ENCODE peak calls at places on chromosomes 4 and X, in ten cellular contexts. B is ovary, U is lower leg skin, F is Peyer's patch, G is NB4, O is esophagus squamous epithelium, D is testis, K is body of pancreas, E is A549, Q is IMR-90. Z is an unnamed sample.

GRCh38 chrX:134646170-134646569 is 12.1 kb downstream of the PLAC1 start:
- DNase-seq in B (no peak), E (no peak), Q (no peak), U (no peak), K (no peak), F (no peak), D (no peak), O (no peak), G (no peak), Z (no peak)

GRCh38 chrX:116290359-116290758 is 119.8 kb downstream of the AGTR2 start:
- DNase-seq in Q (no peak), K (no peak), G (no peak), U (no peak), D (no peak), E (no peak), B (no peak), O (no peak), F (no peak), Z (no peak)

GRCh38 chr4:125741825-125742452 is 427.2 kb downstream of the FAT4 start:
- DNase-seq in U (no peak), B (no peak), Q (peak; percentile 43), D (no peak), K (no peak), F (no peak), O (no peak), G (peak; percentile 4), E (no peak), Z (no peak)

GRCh38 chr4:53196872-53197759 is 168.7 kb downstream of the SCFD2 start:
- DNase-seq in O (no peak), Q (peak; percentile 90), G (peak; percentile 80), B (no peak), F (no peak), K (no peak), D (no peak), U (no peak), E (peak; percentile 23), Z (no peak)

GRCh38 chr4:78776031-78776728 is at the start of gene BMP2K:
- DNase-seq in U (peak; percentile 95), F (peak; percentile 89), Q (peak; percentile 66), B (peak; percentile 76), K (peak; percentile 85), D (peak; percentile 84), E (peak; percentile 39), O (peak; percentile 43), G (peak; percentile 86), Z (peak; percentile 88)

GRCh38 chr4:82097504-82097903 is 276.3 kb downstream of the HNRNPD start:
- DNase-seq in F (no peak), K (no peak), D (no peak), E (no peak), B (no peak), Q (no peak), G (peak; percentile 76), O (no peak), U (no peak), Z (no peak)

GRCh38 chrX:154822029-154822428 is 12.4 kb downstream of the SMIM9 start:
- DNase-seq in U (no peak), F (no peak), G (no peak), D (no peak), B (no peak), O (no peak), Q (no peak), E (no peak), K (no peak), Z (no peak)

GRCh38 chr4:85779165-85779564 is 304.2 kb downstream of the ARHGAP24 start:
- DNase-seq in B (no peak), G (no peak), K (no peak), O (no peak), U (no peak), F (no peak), Q (peak; percentile 62), D (no peak), E (no peak), Z (no peak)

DNA sequence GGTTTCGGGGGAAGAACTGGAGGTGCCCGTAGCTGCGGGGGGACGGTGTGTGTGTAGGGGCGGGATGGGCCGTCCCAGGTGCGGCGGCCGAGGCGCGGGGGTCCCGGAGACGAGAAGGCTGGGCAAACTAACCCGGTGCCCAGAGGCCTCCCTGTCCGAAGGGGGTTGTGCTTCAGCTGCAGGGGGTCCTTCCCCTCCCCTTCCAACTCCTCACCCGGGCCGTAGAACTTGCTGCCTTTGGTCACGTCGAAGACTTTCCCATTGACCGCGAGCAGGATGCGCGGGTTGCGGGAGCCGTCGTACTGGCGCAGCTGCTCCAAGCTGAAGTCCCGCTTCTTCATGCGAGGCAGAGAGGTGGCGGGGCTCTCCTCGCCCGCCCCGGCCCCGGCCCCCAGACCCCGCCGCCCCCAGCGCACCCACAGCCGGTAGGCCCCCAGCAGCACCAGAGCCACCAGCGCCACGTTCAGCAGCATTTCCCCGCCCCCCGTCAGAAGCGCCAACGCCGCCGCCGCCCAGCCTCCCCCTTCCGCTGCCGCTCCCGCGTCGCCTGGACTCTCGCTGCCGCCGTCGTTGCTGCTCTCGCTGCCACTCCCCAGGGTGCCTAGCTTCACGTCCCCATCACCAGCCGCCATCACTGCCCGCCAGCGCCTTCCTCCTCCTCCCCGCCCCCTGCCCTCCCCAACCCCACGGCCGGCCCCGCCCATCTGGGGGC is at the start of gene PGRMC2:
- DNase-seq in Q (peak; percentile 37), G (no peak), U (no peak), B (no peak), K (no peak), O (peak; percentile 45), E (peak; percentile 8), F (peak; percentile 67), D (no peak), Z (no peak)
- TF ChIP-seq POLR2A in Q (no peak), G (peak; percentile 28), U (no peak), B (peak; percentile 57), K (peak; percentile 46), O (no peak), E (peak; percentile 64), F (peak; percentile 76), D (peak; percentile 55), Z (peak; percentile 14)

GRCh38 chrX:85003655-85004244 is at the start of gene APOOL:
- DNase-seq in E (peak; percentile 55), F (peak; percentile 93), G (peak; percentile 90), U (peak; percentile 96), K (peak; percentile 92), D (peak; percentile 93), Q (peak; percentile 88), B (peak; percentile 74), O (peak; percentile 25), Z (peak; percentile 89)
- TF ChIP-seq POLR2A in E (peak; percentile 40), F (no peak), G (peak; percentile 17), U (no peak), K (peak; percentile 69), D (no peak), Q (no peak), B (no peak), O (no peak), Z (no peak)

GRCh38 chr4:174490356-174490969 is 31.8 kb downstream of the HPGD start:
- DNase-seq in F (no peak), Q (peak; percentile 0), U (no peak), B (no peak), D (no peak), O (no peak), K (no peak), E (peak; percentile 18), G (no peak), Z (no peak)
- TF ChIP-seq POLR2A in F (no peak), Q (no peak), U (no peak), B (no peak), D (no peak), O (no peak), K (no peak), E (no peak), G (no peak), Z (no peak)

GRCh38 chr4:168831919-168832745 is 177.9 kb downstream of the CBR4 start:
- DNase-seq in F (peak; percentile 87), U (peak; percentile 97), D (peak; percentile 92), Q (peak; percentile 78), K (peak; percentile 84), G (peak; percentile 53), O (no peak), E (peak; percentile 76), B (peak; percentile 88), Z (peak; percentile 87)
- TF ChIP-seq POLR2A in F (peak; percentile 89), U (no peak), D (peak; percentile 86), Q (peak; percentile 99), K (peak; percentile 69), G (no peak), O (no peak), E (peak; percentile 92), B (peak; percentile 97), Z (peak; percentile 97)

DNA sequence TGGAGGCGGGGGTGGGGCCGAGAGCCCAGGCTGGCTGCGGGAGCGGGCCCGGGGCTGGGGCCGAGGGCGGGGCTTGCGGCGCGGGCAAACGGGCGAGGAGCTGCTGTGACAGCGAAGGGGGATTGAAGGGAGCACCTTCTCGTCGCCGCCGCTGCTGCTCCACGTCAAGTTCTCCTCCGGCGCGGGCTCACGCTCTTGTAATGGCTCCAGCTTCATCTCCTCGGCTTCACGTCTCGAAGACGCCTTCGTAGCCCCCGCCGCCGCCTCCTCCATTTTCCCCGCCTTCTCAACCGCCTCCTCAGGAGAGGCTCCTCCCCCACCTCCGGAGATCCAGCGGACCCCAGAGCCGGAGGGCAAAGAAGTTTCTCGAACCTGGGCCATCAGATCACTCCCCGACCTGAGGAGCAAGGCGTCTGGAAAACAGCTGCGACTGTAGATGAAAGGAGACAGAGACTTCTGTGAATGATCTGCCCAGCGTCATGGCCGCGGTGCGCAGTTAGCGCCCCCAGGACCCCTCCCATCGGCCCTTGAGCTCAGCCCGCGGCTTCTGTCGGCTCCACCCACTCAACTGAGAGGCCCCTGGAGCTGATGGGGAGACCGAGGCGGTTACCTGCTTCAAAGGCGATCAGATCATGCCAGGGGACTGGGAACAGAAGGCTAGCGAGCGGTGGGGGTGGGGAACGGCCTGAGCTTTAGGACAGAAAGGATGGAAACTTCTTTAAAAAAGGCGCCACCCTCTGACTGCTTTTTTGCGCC is 911 bp downstream of the USP51 start:
- DNase-seq in E (peak; percentile 25), G (peak; percentile 61), B (peak; percentile 67), Q (peak; percentile 8), K (peak; percentile 70), F (peak; percentile 79), U (peak; percentile 89), O (peak; percentile 1), D (peak; percentile 80), Z (peak; percentile 70)
- TF ChIP-seq POLR2A in E (no peak), G (no peak), B (peak; percentile 36), Q (no peak), K (peak; percentile 21), F (no peak), U (no peak), O (no peak), D (no peak), Z (no peak)

GRCh38 chr4:183256756-183257385 is 63.2 kb downstream of the CLDN22 start:
- DNase-seq in Q (peak; percentile 54), D (peak; percentile 71), B (peak; percentile 54), G (peak; percentile 63), E (peak; percentile 36), O (no peak), U (no peak), F (peak; percentile 68), K (peak; percentile 62), Z (peak; percentile 68)

GRCh38 chr4:183254162-183254561 is 65.9 kb downstream of the CLDN22 start:
- DNase-seq in U (no peak), K (no peak), F (no peak), Q (no peak), O (no peak), G (no peak), B (no peak), D (no peak), E (no peak), Z (no peak)

GRCh38 chr4:183256343-183256742 is 63.7 kb downstream of the CLDN22 start:
- DNase-seq in F (no peak), O (no peak), E (no peak), K (no peak), D (no peak), B (no peak), G (no peak), U (no peak), Q (no peak), Z (no peak)

GRCh38 chr4:183253451-183253850 is 66.6 kb downstream of the CLDN22 start:
- DNase-seq in Q (no peak), E (no peak), D (no peak), G (no peak), U (no peak), O (no peak), B (no peak), F (no peak), K (no peak), Z (no peak)

GRCh38 chr4:183255487-183255886 is 64.6 kb downstream of the CLDN22 start:
- DNase-seq in B (no peak), O (no peak), K (no peak), Q (no peak), G (no peak), F (no peak), U (no peak), D (no peak), E (no peak), Z (no peak)
- TF ChIP-seq POLR2A in B (no peak), O (no peak), K (no peak), Q (no peak), G (no peak), F (no peak), U (no peak), D (no peak), E (no peak), Z (no peak)